ENCODE peak calls at places on chromosomes 5 and 9, in seven cellular contexts. H is activated CD4-positive, alpha-beta T cell treated with anti-CD3 and anti-CD28 coated beads, Interleukin-2, amount 50 U/mL, for 1 hour; O is activated T-cell treated with anti-CD3 and anti-CD28 coated beads for 1 hour; Z is stimulated activated CD8-positive, alpha-beta memory T cell treated with anti-CD3 and anti-CD28 coated beads, Interleukin-15, amount 100 ng/mL, for 4 hours; M is A172; S is Right ventricle myocardium superior; N is T1000. I is an unnamed sample.
A peak's percentile ranks its signal among the peaks of the same experiment; 100 is the strongest.

GRCh38 chr5:154646841-154647759 is 108.1 kb upstream of the LARP1 start:
- DNase-seq in H (no peak), O (peak; percentile 9), Z (no peak), M (no peak), S (peak; percentile 66), N (no peak), I (peak; percentile 17)

GRCh38 chr9:131478421-131478868 is 24.3 kb upstream of the POMT1 start:
- DNase-seq in H (peak; percentile 66), O (peak; percentile 59), Z (peak; percentile 18), M (no peak), S (peak; percentile 63), N (no peak), I (peak; percentile 35)

GRCh38 chr5:127993476-127993875 is 90.1 kb upstream of the SLC12A2 start:
- DNase-seq in H (no peak), O (no peak), Z (no peak), M (no peak), S (no peak), N (no peak), I (no peak)

GRCh38 chr9:134943836-134944235 is 26.1 kb upstream of the FCN1 start:
- DNase-seq in H (no peak), O (no peak), Z (no peak), M (no peak), S (no peak), N (no peak), I (no peak)

GRCh38 chr5:168106008-168106761 is 185.3 kb upstream of the WWC1 start:
- DNase-seq in H (no peak), O (no peak), Z (no peak), M (peak; percentile 89), S (no peak), N (no peak), I (peak; percentile 87)

GRCh38 chr9:306907-307306 is 92.2 kb downstream of the DOCK8 start:
- DNase-seq in H (peak; percentile 41), O (peak; percentile 32), Z (no peak), M (no peak), S (no peak), N (no peak), I (peak; percentile 4)

GRCh38 chr9:110251212-110251611 is 5.1 kb downstream of the TXN start:
- DNase-seq in H (no peak), O (no peak), Z (no peak), M (no peak), S (no peak), N (no peak), I (no peak)

GRCh38 chr9:133569891-133570651 is 35.6 kb downstream of the ADAMTSL2 start:
- DNase-seq in H (no peak), O (no peak), Z (no peak), M (no peak), S (no peak), N (no peak), I (no peak)

GRCh38 chr5:66796306-66797292 is 200.4 kb downstream of the MAST4 start:
- DNase-seq in H (no peak), O (no peak), Z (no peak), M (no peak), S (no peak), N (no peak), I (no peak)

GRCh38 chr5:52893105-52893504 is 96.0 kb upstream of the ITGA2 start:
- DNase-seq in H (no peak), O (no peak), Z (no peak), M (no peak), S (no peak), N (no peak), I (no peak)

I was measured in ACHN.